ENCODE peak calls at places on chromosomes 5 and 9, in nine cellular contexts. One of them, this sample, is unnamed.

GRCh38 chr5:123719004-123719403 is 207.0 kb downstream of the CSNK1G3 start:
- DNase-seq in SW480: no peak
- DNase-seq in nephron progenitor cell: no peak
- DNase-seq in NCI-H187 treated with DMSO at 0.1 percent for 48 hours: no peak
- DNase-seq in CD4-positive, alpha-beta T cell: no peak
- DNase-seq in small intestine: no peak
- DNase-seq in fibroblast of pulmonary artery: peak; percentile 42
- DNase-seq in H7: no peak
- DNase-seq in NCI-H1105 treated with DMSO at 0.1 percent for 48 hours: no peak
- DNase-seq in this sample: no peak

GRCh38 chr9:124392855-124393460 is 22.3 kb downstream of the PSMB7 start:
- DNase-seq in H7: peak; percentile 61
- DNase-seq in CD4-positive, alpha-beta T cell: no peak
- DNase-seq in SW480: no peak
- DNase-seq in NCI-H1105 treated with DMSO at 0.1 percent for 48 hours: peak; percentile 67
- DNase-seq in nephron progenitor cell: no peak
- DNase-seq in fibroblast of pulmonary artery: peak; percentile 69
- DNase-seq in NCI-H187 treated with DMSO at 0.1 percent for 48 hours: no peak
- DNase-seq in small intestine: no peak
- DNase-seq in this sample: peak; percentile 68

GRCh38 chr9:91886433-91887031 is 63.5 kb downstream of the ROR2 start:
- DNase-seq in NCI-H187 treated with DMSO at 0.1 percent for 48 hours: no peak
- DNase-seq in fibroblast of pulmonary artery: no peak
- DNase-seq in CD4-positive, alpha-beta T cell: no peak
- DNase-seq in H7: peak; percentile 81
- DNase-seq in SW480: no peak
- DNase-seq in small intestine: no peak
- DNase-seq in NCI-H1105 treated with DMSO at 0.1 percent for 48 hours: no peak
- DNase-seq in nephron progenitor cell: peak; percentile 66
- DNase-seq in this sample: no peak

GRCh38 chr9:19440823-19441580 is 32.2 kb downstream of the ACER2 start:
- DNase-seq in small intestine: no peak
- DNase-seq in nephron progenitor cell: no peak
- DNase-seq in fibroblast of pulmonary artery: peak; percentile 49
- DNase-seq in SW480: no peak
- DNase-seq in H7: no peak
- DNase-seq in NCI-H1105 treated with DMSO at 0.1 percent for 48 hours: no peak
- DNase-seq in CD4-positive, alpha-beta T cell: no peak
- DNase-seq in NCI-H187 treated with DMSO at 0.1 percent for 48 hours: no peak
- DNase-seq in this sample: no peak

GRCh38 chr5:80437326-80437725 is 29.5 kb downstream of the ZFYVE16 start:
- DNase-seq in H7: no peak
- DNase-seq in NCI-H187 treated with DMSO at 0.1 percent for 48 hours: no peak
- DNase-seq in NCI-H1105 treated with DMSO at 0.1 percent for 48 hours: no peak
- DNase-seq in small intestine: no peak
- DNase-seq in nephron progenitor cell: no peak
- DNase-seq in SW480: no peak
- DNase-seq in CD4-positive, alpha-beta T cell: no peak
- DNase-seq in fibroblast of pulmonary artery: no peak
- DNase-seq in this sample: no peak

GRCh38 chr5:57221049-57221568 is 47.2 kb downstream of the GPBP1 start:
- DNase-seq in H7: peak; percentile 28
- DNase-seq in NCI-H187 treated with DMSO at 0.1 percent for 48 hours: no peak
- DNase-seq in SW480: peak; percentile 44
- DNase-seq in fibroblast of pulmonary artery: peak; percentile 80
- DNase-seq in nephron progenitor cell: peak; percentile 18
- DNase-seq in small intestine: peak; percentile 71
- DNase-seq in CD4-positive, alpha-beta T cell: no peak
- DNase-seq in NCI-H1105 treated with DMSO at 0.1 percent for 48 hours: peak; percentile 34
- DNase-seq in this sample: no peak

GRCh38 chr5:157130933-157131332 is 11.7 kb downstream of the MED7 start:
- DNase-seq in H7: no peak
- DNase-seq in nephron progenitor cell: no peak
- DNase-seq in CD4-positive, alpha-beta T cell: no peak
- DNase-seq in fibroblast of pulmonary artery: no peak
- DNase-seq in NCI-H187 treated with DMSO at 0.1 percent for 48 hours: no peak
- DNase-seq in small intestine: no peak
- DNase-seq in SW480: no peak
- DNase-seq in NCI-H1105 treated with DMSO at 0.1 percent for 48 hours: no peak
- DNase-seq in this sample: no peak

GRCh38 chr5:6261668-6262067 is 116.7 kb downstream of the MED10 start:
- DNase-seq in H7: no peak
- DNase-seq in NCI-H187 treated with DMSO at 0.1 percent for 48 hours: no peak
- DNase-seq in nephron progenitor cell: no peak
- DNase-seq in SW480: no peak
- DNase-seq in CD4-positive, alpha-beta T cell: no peak
- DNase-seq in fibroblast of pulmonary artery: no peak
- DNase-seq in NCI-H1105 treated with DMSO at 0.1 percent for 48 hours: no peak
- DNase-seq in small intestine: no peak
- DNase-seq in this sample: no peak

GRCh38 chr5:143172736-143173135 is 230.8 kb downstream of the NR3C1 start:
- DNase-seq in SW480: no peak
- DNase-seq in NCI-H187 treated with DMSO at 0.1 percent for 48 hours: no peak
- DNase-seq in CD4-positive, alpha-beta T cell: no peak
- DNase-seq in H7: no peak
- DNase-seq in small intestine: no peak
- DNase-seq in fibroblast of pulmonary artery: no peak
- DNase-seq in NCI-H1105 treated with DMSO at 0.1 percent for 48 hours: no peak
- DNase-seq in nephron progenitor cell: no peak
- DNase-seq in this sample: no peak